ENCODE peak calls at places on chromosome 13, in six cellular contexts. V is stomach; C is CD4-positive, alpha-beta T cell; M is lung; D is cardiac muscle cell; U is coronary artery. E is an unnamed sample.

GRCh38 chr13:44918323-44919102 is 70.8 kb downstream of the NUFIP1 start:
- DNase-seq in D (peak; percentile 98), M (peak; percentile 90), V (peak; percentile 87), C (peak; percentile 69), U (peak; percentile 98), E (peak; percentile 63)

GRCh38 chr13:20475927-20476691 is 49.5 kb downstream of the CRYL1 start:
- DNase-seq in D (no peak), C (peak; percentile 48), U (no peak), V (peak; percentile 77), M (no peak), E (no peak)

GRCh38 chr13:113616281-113616906 is 31.8 kb downstream of the TFDP1 start:
- DNase-seq in V (no peak), M (no peak), C (no peak), D (peak; percentile 84), U (no peak), E (no peak)

GRCh38 chr13:43240278-43240677 is 216.9 kb downstream of the DNAJC15 start:
- DNase-seq in D (no peak), M (no peak), C (no peak), V (no peak), U (no peak), E (no peak)

GRCh38 chr13:41137951-41138350 is 5.3 kb upstream of the KBTBD6 start:
- DNase-seq in U (no peak), D (peak; percentile 16), C (no peak), V (no peak), M (no peak), E (no peak)

GRCh38 chr13:110352735-110353134 is 45.7 kb downstream of the COL4A2 start:
- DNase-seq in V (no peak), D (no peak), C (no peak), M (no peak), U (peak; percentile 62), E (no peak)

GRCh38 chr13:40292108-40292507 is 374.3 kb downstream of the FOXO1 start:
- DNase-seq in M (no peak), C (no peak), V (no peak), U (no peak), D (no peak), E (no peak)

GRCh38 chr13:97506511-97506910 is 72.5 kb downstream of the RAP2A start:
- DNase-seq in D (peak; percentile 90), V (no peak), U (no peak), M (no peak), C (no peak), E (peak; percentile 9)

GRCh38 chr13:110981379-110981778 is 66.5 kb upstream of the ANKRD10 start:
- DNase-seq in U (no peak), C (no peak), D (no peak), M (no peak), V (no peak), E (no peak)

GRCh38 chr13:36628986-36629385 is 44.8 kb upstream of the SERTM1 start:
- DNase-seq in V (no peak), U (no peak), M (no peak), D (no peak), C (no peak), E (no peak)

GRCh38 chr13:31903072-31903815 is 128.3 kb upstream of the FRY start:
- DNase-seq in D (no peak), M (no peak), U (no peak), C (no peak), V (no peak), E (no peak)

GRCh38 chr13:20125783-20126165 is 35.1 kb downstream of the GJA3 start:
- DNase-seq in D (no peak), M (no peak), U (no peak), C (no peak), V (no peak), E (no peak)

GRCh38 chr13:97307882-97308624 is 85.9 kb downstream of the MBNL2 start:
- DNase-seq in M (no peak), V (no peak), U (no peak), D (peak; percentile 63), C (no peak), E (peak; percentile 63)

GRCh38 chr13:98927954-98928927 is 49.6 kb downstream of the DOCK9 start:
- DNase-seq in U (no peak), M (no peak), V (no peak), C (no peak), D (peak; percentile 87), E (no peak)

GRCh38 chr13:73608157-73608516 is 526.1 kb downstream of the KLF12 start:
- DNase-seq in U (no peak), D (no peak), C (no peak), M (no peak), V (no peak), E (no peak)

GRCh38 chr13:111948281-111948680 is 118.7 kb upstream of the SOX1 start:
- DNase-seq in V (peak; percentile 9), U (no peak), M (no peak), D (no peak), C (no peak), E (no peak)

GRCh38 chr13:80717834-80718233 is 376.9 kb upstream of the SPRY2 start:
- DNase-seq in M (no peak), D (peak; percentile 4), V (no peak), C (no peak), U (no peak), E (no peak)

GRCh38 chr13:33409673-33410072 is 124.1 kb upstream of the STARD13 start:
- DNase-seq in D (no peak), V (no peak), M (no peak), C (no peak), U (no peak), E (no peak)

GRCh38 chr13:111484959-111485358 is 164.5 kb downstream of the TEX29 start:
- DNase-seq in U (no peak), V (no peak), M (no peak), C (no peak), D (no peak), E (no peak)

GRCh38 chr13:75760182-75760981 is 124.3 kb downstream of the LMO7 start:
- DNase-seq in M (peak; percentile 77), U (no peak), D (no peak), C (no peak), V (peak; percentile 85), E (no peak)

GRCh38 chr13:42039946-42040729 is 8.3 kb upstream of the DGKH start:
- DNase-seq in D (peak; percentile 94), C (peak; percentile 80), M (peak; percentile 90), V (peak; percentile 91), U (peak; percentile 95), E (peak; percentile 78)

GRCh38 chr13:46598140-46598819 is 45.3 kb downstream of the LRCH1 start:
- DNase-seq in V (no peak), C (no peak), D (no peak), M (no peak), U (no peak), E (no peak)

GRCh38 chr13:100128838-100129237 is 39.9 kb downstream of the PCCA start:
- DNase-seq in V (no peak), D (no peak), U (no peak), C (no peak), M (no peak), E (no peak)

GRCh38 chr13:108947551-108948030 is 318.2 kb downstream of the MYO16 start:
- DNase-seq in M (no peak), D (peak; percentile 54), V (no peak), U (no peak), C (no peak), E (no peak)

GRCh38 chr13:20990910-20991525 is 70.4 kb downstream of the LATS2 start:
- DNase-seq in M (no peak), D (no peak), U (peak; percentile 66), C (no peak), V (no peak), E (no peak)

GRCh38 chr13:87810391-87810801 is 139.2 kb downstream of the SLITRK5 start:
- DNase-seq in D (no peak), M (no peak), C (no peak), U (no peak), V (no peak), E (no peak)

GRCh38 chr13:95714142-95714832 is 37.3 kb downstream of the DNAJC3 start:
- DNase-seq in D (peak; percentile 73), C (no peak), V (no peak), U (no peak), M (no peak), E (no peak)

GRCh38 chr13:50055454-50055853 is 40.2 kb downstream of the KCNRG start:
- DNase-seq in C (no peak), M (no peak), D (no peak), V (no peak), U (no peak), E (no peak)

GRCh38 chr13:50065712-50066111 is 50.5 kb downstream of the KCNRG start:
- DNase-seq in D (no peak), V (no peak), U (no peak), C (no peak), M (no peak), E (no peak)

DNA sequence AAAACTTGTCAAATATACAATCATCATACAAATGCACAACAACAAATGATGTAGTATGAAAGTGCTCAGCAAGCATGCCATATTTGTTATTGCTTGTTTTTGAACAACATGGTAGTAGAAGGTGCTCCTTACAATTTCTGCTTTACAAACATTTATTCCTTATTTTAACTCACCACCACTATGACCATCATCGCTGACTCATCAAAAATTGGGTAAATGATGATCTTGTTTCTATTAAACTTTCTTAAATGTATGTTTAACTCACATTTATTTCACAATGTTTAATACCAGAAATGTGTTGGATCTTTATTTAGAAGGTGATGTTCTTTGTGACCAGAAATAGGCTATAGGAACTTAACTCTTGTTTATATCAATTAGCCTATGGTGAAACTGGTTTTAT is 45.5 kb downstream of the KCNRG start:
- DNase-seq in V (no peak), D (no peak), C (no peak), M (no peak), U (no peak), E (no peak)
- H3K27ac ChIP-seq in V (no peak overlapping the region), D (no peak overlapping the region), C (no peak overlapping the region), M (no peak overlapping the region), U (no peak overlapping the region), E (no peak overlapping the region)

GRCh38 chr13:67392014-67392413 is 161.9 kb upstream of the PCDH9 start:
- DNase-seq in U (no peak), V (no peak), C (no peak), M (no peak), D (no peak), E (no peak)
- H3K27ac ChIP-seq in U (no peak overlapping the region), V (no peak overlapping the region), C (no peak overlapping the region), M (no peak overlapping the region), D (no peak overlapping the region), E (no peak overlapping the region)

DNA sequence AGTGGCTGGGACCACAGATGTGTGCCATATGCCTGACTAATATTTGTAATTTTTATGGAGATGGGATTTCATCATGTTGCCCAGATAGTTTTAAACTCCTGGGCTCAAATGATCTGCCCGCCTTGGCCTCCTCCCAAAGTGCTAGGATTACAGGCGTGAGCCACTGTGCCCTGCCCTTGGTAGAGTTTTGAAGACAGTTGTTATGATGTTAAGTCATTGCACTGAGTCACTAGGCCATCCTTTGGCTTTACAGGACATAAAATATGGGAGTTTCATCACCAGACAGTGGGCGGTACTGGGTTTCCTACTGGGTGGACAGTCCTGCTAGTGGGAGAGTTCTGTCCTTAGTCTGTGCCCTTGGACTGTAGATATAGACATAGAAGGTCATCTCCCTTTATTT is 282.6 kb downstream of the ATP8A2 start:
- DNase-seq in U (no peak), D (no peak), C (no peak), V (no peak), M (no peak), E (no peak)
- H3K27ac ChIP-seq in U (no peak overlapping the region), D (no peak overlapping the region), C (no peak overlapping the region), V (no peak overlapping the region), M (no peak overlapping the region), E (no peak overlapping the region)

DNA sequence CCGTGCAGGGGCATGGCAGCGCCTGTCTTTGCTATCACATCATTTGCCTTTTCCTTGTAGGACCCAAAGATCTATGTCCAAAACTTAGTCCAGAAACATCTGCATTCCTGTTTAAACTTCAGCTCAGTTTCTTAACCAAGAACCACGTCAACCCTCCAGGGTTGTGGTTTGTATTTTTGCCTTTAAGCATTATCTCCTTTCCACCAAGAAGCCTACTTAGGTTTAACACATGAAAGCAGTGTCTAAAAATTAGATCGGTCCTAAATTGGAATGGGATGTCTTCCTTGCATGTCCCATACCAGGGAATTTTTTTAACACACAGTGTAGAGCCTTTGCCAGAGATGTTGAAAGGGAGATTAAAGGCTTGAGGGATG is 38.8 kb downstream of the DHRS12 start:
- DNase-seq in C (no peak), V (no peak), D (no peak), U (no peak), M (no peak), E (no peak)
- H3K27ac ChIP-seq in C (peak overlapping the region; percentile 67), V (peak overlapping the region; percentile 78), D (peak overlapping the region; percentile 61), U (peak overlapping the region; percentile 89), M (peak overlapping the region; percentile 61), E (peak overlapping the region; percentile 76)